ENCODE peak calls at places on chromosomes 13 and 19, in nine cellular contexts. Y is nephron progenitor cell; J is astrocyte; A is breast epithelium; I is neural crest cell; H is lower leg skin; G is activated CD8-positive, alpha-beta T cell treated with anti-CD3 and anti-CD28 coated beads for 36 hours; U is IMR-90; F is heart right ventricle. X is an unnamed sample.

GRCh38 chr13:111033172-111034133 is 81.7 kb upstream of the ARHGEF7 start:
- DNase-seq in A (no peak), Y (no peak), U (no peak), H (no peak), J (no peak), G (no peak), I (no peak), F (no peak), X (no peak)

GRCh38 chr19:1445185-1445931 is 4.6 kb upstream of the APC2 start:
- DNase-seq in U (peak), F (peak), Y (peak), G (peak), J (no peak), H (no peak), I (peak), A (peak), X (peak)

GRCh38 chr13:44814836-44815235 is 174.4 kb downstream of the NUFIP1 start:
- DNase-seq in F (no peak), J (no peak), I (no peak), H (no peak), A (no peak), U (no peak), Y (no peak), G (no peak), X (no peak)

GRCh38 chr13:38564751-38565150 is 122.1 kb upstream of the FREM2 start:
- DNase-seq in H (no peak), J (no peak), F (no peak), G (no peak), I (no peak), U (no peak), Y (no peak), A (no peak), X (no peak)

GRCh38 chr13:44272692-44273091 is 100.9 kb upstream of the SERP2 start:
- DNase-seq in A (no peak), Y (no peak), I (no peak), J (peak), F (no peak), U (peak), G (no peak), H (no peak), X (no peak)

GRCh38 chr13:103263448-103263847 is 197.2 kb upstream of the SLC10A2 start:
- DNase-seq in J (no peak), H (no peak), G (no peak), I (no peak), F (no peak), Y (no peak), U (no peak), A (no peak), X (no peak)

GRCh38 chr19:29084266-29084665 is 128.7 kb downstream of the UQCRFS1 start:
- DNase-seq in A (no peak), H (no peak), G (no peak), U (no peak), J (no peak), I (peak), F (no peak), Y (peak), X (no peak)

GRCh38 chr13:113636266-113636963 is 21.6 kb downstream of the ATP4B start:
- DNase-seq in U (no peak), I (no peak), F (no peak), H (no peak), G (no peak), A (peak), Y (no peak), J (no peak), X (no peak)

GRCh38 chr13:30408319-30409101 is 13.8 kb upstream of the UBE2L5 start:
- DNase-seq in J (peak), I (peak), F (peak), U (peak), H (peak), G (peak), A (peak), Y (peak), X (peak)

GRCh38 chr19:31160346-31160926 is 188.8 kb downstream of the TSHZ3 start:
- DNase-seq in H (no peak), G (no peak), I (no peak), A (no peak), U (peak), F (no peak), Y (no peak), J (peak), X (no peak)

GRCh38 chr19:42629191-42629590 is 34.5 kb upstream of the CEACAM8 start:
- DNase-seq in U (no peak), H (no peak), Y (no peak), J (no peak), F (no peak), I (no peak), G (no peak), A (no peak), X (no peak)

GRCh38 chr19:37226248-37226647 is 8.2 kb downstream of the ZNF383 start:
- DNase-seq in I (no peak), H (no peak), G (no peak), J (no peak), U (no peak), Y (no peak), A (no peak), F (no peak), X (no peak)

GRCh38 chr13:111474136-111475002 is 153.9 kb downstream of the TEX29 start:
- DNase-seq in G (no peak), Y (no peak), J (peak), A (no peak), I (peak), H (no peak), U (peak), F (no peak), X (no peak)

GRCh38 chr13:113297370-113297871 is 382 bp downstream of the LAMP1 start:
- DNase-seq in U (no peak), G (peak), H (no peak), F (no peak), J (no peak), A (no peak), Y (no peak), I (no peak), X (no peak)

GRCh38 chr19:35693422-35693821 is 10.9 kb upstream of the ZBTB32 start:
- DNase-seq in Y (no peak), U (no peak), J (no peak), H (no peak), A (no peak), F (no peak), G (no peak), I (no peak), X (no peak)

GRCh38 chr13:62320129-62320724 is 904.6 kb upstream of the PCDH20 start:
- DNase-seq in I (no peak), J (peak), F (no peak), H (no peak), Y (no peak), G (no peak), A (no peak), U (peak), X (no peak)

GRCh38 chr13:49667773-49668172 is 23.5 kb downstream of the EBPL start:
- DNase-seq in U (peak), G (no peak), F (no peak), I (no peak), Y (no peak), J (no peak), H (no peak), A (no peak), X (no peak)

GRCh38 chr13:50460366-50460765 is 383.1 kb downstream of the DLEU7 start:
- DNase-seq in G (no peak), I (no peak), J (no peak), A (no peak), U (no peak), H (no peak), Y (no peak), F (no peak), X (no peak)

GRCh38 chr13:40344270-40345148 is 321.9 kb downstream of the FOXO1 start:
- DNase-seq in H (no peak), J (peak), G (no peak), Y (no peak), U (no peak), I (no peak), A (no peak), F (no peak), X (no peak)

GRCh38 chr19:6773323-6773931 is 919 bp downstream of the VAV1 start:
- DNase-seq in G (peak), J (no peak), H (no peak), F (no peak), A (no peak), I (no peak), U (no peak), Y (no peak), X (no peak)

GRCh38 chr13:33525759-33526158 is 240.2 kb upstream of the STARD13 start:
- DNase-seq in Y (no peak), J (no peak), H (no peak), U (no peak), I (no peak), A (no peak), F (no peak), G (no peak), X (no peak)

GRCh38 chr13:84362777-84363176 is 480.5 kb upstream of the SLITRK1 start:
- DNase-seq in J (peak), G (no peak), A (no peak), F (no peak), Y (no peak), I (no peak), H (no peak), U (no peak), X (no peak)

GRCh38 chr13:79374578-79374977 is 31.5 kb downstream of the RBM26 start:
- DNase-seq in Y (no peak), F (no peak), H (no peak), J (no peak), A (no peak), G (no peak), I (no peak), U (no peak), X (no peak)

GRCh38 chr13:110957181-110957884 is 42.5 kb upstream of the ANKRD10 start:
- DNase-seq in F (no peak), U (peak), J (no peak), A (no peak), H (no peak), G (peak), I (peak), Y (no peak), X (no peak)

GRCh38 chr13:27919934-27920676 is at the start of gene PDX1:
- DNase-seq in G (peak), J (no peak), U (no peak), A (no peak), Y (peak), I (no peak), F (no peak), H (no peak), X (peak)

GRCh38 chr19:7870571-7871279 is 3.5 kb downstream of the PRR36 start:
- DNase-seq in J (no peak), F (peak), A (no peak), Y (peak), H (peak), G (peak), U (no peak), I (no peak), X (no peak)

GRCh38 chr19:51096473-51097165 is 11.6 kb downstream of the CTU1 start:
- DNase-seq in J (no peak), G (peak), U (no peak), Y (no peak), F (no peak), H (no peak), I (no peak), A (no peak), X (no peak)

GRCh38 chr13:98350746-98351330 is 173.8 kb upstream of the RNF113B start:
- DNase-seq in U (no peak), A (no peak), H (no peak), Y (no peak), J (no peak), F (no peak), I (no peak), G (no peak), X (no peak)

GRCh38 chr13:98348476-98348875 is 171.4 kb upstream of the RNF113B start:
- DNase-seq in H (no peak), J (no peak), F (no peak), Y (no peak), I (no peak), A (no peak), G (no peak), U (no peak), X (no peak)

GRCh38 chr13:98351636-98352035 is 174.6 kb upstream of the RNF113B start:
- DNase-seq in Y (no peak), H (no peak), U (no peak), G (no peak), J (no peak), I (no peak), F (no peak), A (no peak), X (no peak)

GRCh38 chr13:98352226-98352625 is 175.2 kb upstream of the RNF113B start:
- DNase-seq in H (no peak), I (no peak), G (no peak), Y (peak), U (no peak), A (no peak), F (no peak), J (no peak), X (no peak)

GRCh38 chr13:98349731-98350305 is 172.7 kb upstream of the RNF113B start:
- DNase-seq in H (no peak), I (no peak), Y (peak), U (no peak), F (peak), A (peak), G (peak), J (no peak), X (no peak)
- TF ChIP-seq CTCF in H (no peak), I (peak), Y (no peak), U (no peak), F (peak), A (no peak), G (no peak), J (no peak), X (no peak)

DNA sequence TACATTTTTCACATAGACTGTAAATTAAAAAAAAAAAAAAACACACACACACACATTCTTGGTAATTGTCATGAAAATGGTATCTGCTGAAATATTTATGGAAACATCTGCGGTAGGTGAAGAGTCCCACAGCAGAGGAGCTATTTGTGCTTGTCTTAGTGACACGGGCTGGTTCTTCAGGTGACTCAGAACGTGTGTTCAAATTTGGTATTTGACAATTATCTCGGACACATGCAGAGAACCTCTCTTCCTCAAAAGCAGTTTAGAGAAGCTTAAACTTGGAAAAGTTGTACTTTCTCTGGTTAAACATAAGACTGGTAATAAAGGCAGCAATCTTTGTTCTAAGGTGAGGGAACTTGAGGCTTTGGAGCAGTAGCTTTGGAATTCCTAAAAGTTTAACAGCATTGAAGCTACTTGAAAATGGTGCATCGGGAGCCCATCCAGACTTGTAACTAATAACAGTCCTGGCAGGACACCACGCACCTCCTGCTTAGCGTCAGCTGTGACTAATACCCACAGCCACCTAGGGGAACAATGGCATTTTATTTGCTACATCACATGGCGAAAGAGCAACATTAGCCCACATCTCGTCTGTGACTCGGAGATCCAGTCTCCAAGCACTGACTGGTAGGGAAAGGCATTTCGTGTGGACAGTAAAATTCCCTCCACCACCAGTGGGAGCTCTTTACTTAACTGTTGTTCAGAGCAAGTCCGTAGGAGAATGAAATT is 1505.1 kb upstream of the SLC10A2 start:
- DNase-seq in G (peak), I (peak), H (peak), J (peak), U (peak), F (peak), A (no peak), Y (peak), X (peak)
- TF ChIP-seq CTCF in G (no peak), I (peak), H (no peak), J (peak), U (peak), F (peak), A (peak), Y (peak), X (peak)

GRCh38 chr19:39307822-39308530 is 11.8 kb downstream of the IFNL1 start:
- DNase-seq in A (no peak), U (no peak), F (no peak), G (no peak), J (no peak), H (no peak), I (no peak), Y (peak), X (no peak)
- TF ChIP-seq CTCF in A (no peak), U (no peak), F (no peak), G (no peak), J (no peak), H (no peak), I (peak), Y (no peak), X (no peak)

GRCh38 chr19:47144630-47145029 is 14.0 kb downstream of the SAE1 start:
- DNase-seq in U (no peak), Y (no peak), H (no peak), I (no peak), J (no peak), F (no peak), A (no peak), G (no peak), X (no peak)
- TF ChIP-seq CTCF in U (no peak), Y (no peak), H (no peak), I (no peak), J (no peak), F (no peak), A (no peak), G (no peak), X (no peak)

X was measured in mesothelial cell of epicardium.